ENCODE peak calls at places on chromosomes 3 and 15, in five cellular contexts. R is RWPE1, Q is A549, X is psoas muscle, W is lung. B is an unnamed sample.

GRCh38 chr3:126752303-126753190 is 48.5 kb downstream of the CHCHD6 start:
- DNase-seq in X (peak), W (peak), Q (peak), R (peak), B (peak)

GRCh38 chr3:193496658-193497057 is 58.0 kb downstream of the ATP13A4 start:
- DNase-seq in X (no peak), R (no peak), W (no peak), Q (no peak), B (no peak)

GRCh38 chr3:125647318-125648014 is 52.2 kb upstream of the OSBPL11 start:
- DNase-seq in R (peak), X (no peak), W (peak), Q (no peak), B (no peak)

GRCh38 chr15:29533667-29534066 is 264.0 kb upstream of the NSMCE3 start:
- DNase-seq in W (no peak), R (no peak), Q (no peak), X (no peak), B (peak)

GRCh38 chr3:161104561-161105551 is at the start of gene B3GALNT1:
- DNase-seq in Q (peak), R (peak), X (peak), W (peak), B (peak)

GRCh38 chr3:71201939-71202338 is 381.6 kb downstream of the FOXP1 start:
- DNase-seq in X (peak), Q (no peak), R (no peak), W (peak), B (no peak)

GRCh38 chr3:142931222-142931621 is 32.3 kb downstream of the PAQR9 start:
- DNase-seq in X (no peak), Q (peak), W (no peak), R (no peak), B (peak)

GRCh38 chr3:53219897-53220483 is 35.8 kb downstream of the TKT start:
- DNase-seq in W (peak), Q (peak), X (peak), R (peak), B (peak)

GRCh38 chr3:129732200-129732876 is 125.9 kb upstream of the PLXND1 start:
- DNase-seq in R (no peak), X (no peak), W (no peak), Q (no peak), B (no peak)

GRCh38 chr3:152430223-152431002 is 161.7 kb downstream of the MBNL1 start:
- DNase-seq in X (no peak), R (no peak), W (no peak), Q (no peak), B (no peak)

GRCh38 chr3:100525753-100526612 is 33.6 kb downstream of the TMEM45A start:
- DNase-seq in X (peak), W (no peak), Q (peak), R (peak), B (peak)

GRCh38 chr3:138051946-138052802 is 42.2 kb downstream of the CLDN18 start:
- DNase-seq in X (no peak), W (peak), Q (peak), R (peak), B (peak)

GRCh38 chr15:83206971-83207621 is 527 bp downstream of the HDGFL3 start:
- DNase-seq in W (no peak), R (peak), X (peak), Q (peak), B (peak)

GRCh38 chr15:85755471-85755870 is 39.3 kb downstream of the KLHL25 start:
- DNase-seq in R (no peak), Q (no peak), W (no peak), X (no peak), B (no peak)

GRCh38 chr3:365268-365667 is 168.7 kb downstream of the CHL1 start:
- DNase-seq in X (no peak), Q (peak), R (no peak), W (no peak), B (no peak)

GRCh38 chr15:57150066-57150865 is 226.0 kb upstream of the CGNL1 start:
- DNase-seq in W (no peak), R (no peak), Q (no peak), X (no peak), B (no peak)

GRCh38 chr3:110568246-110568645 is 503.4 kb upstream of the NECTIN3 start:
- DNase-seq in Q (peak), R (peak), W (no peak), X (no peak), B (no peak)

GRCh38 chr15:56732135-56732880 is 1.0 kb downstream of the ZNF280D start:
- DNase-seq in X (no peak), W (no peak), Q (peak), R (peak), B (no peak)

GRCh38 chr3:141402476-141403171 is 34.3 kb downstream of the ZBTB38 start:
- DNase-seq in W (peak), X (peak), Q (peak), R (peak), B (peak)

GRCh38 chr3:119600732-119601131 is 3.0 kb downstream of the PLA1A start:
- DNase-seq in W (no peak), X (peak), R (no peak), Q (peak), B (no peak)

GRCh38 chr3:76930712-76931111 is 109.2 kb upstream of the ROBO2 start:
- DNase-seq in W (no peak), X (no peak), R (no peak), Q (no peak), B (no peak)

GRCh38 chr15:26087395-26087794 is 224.3 kb upstream of the ATP10A start:
- DNase-seq in Q (no peak), W (no peak), X (no peak), R (peak), B (no peak)

GRCh38 chr15:26082069-26082832 is 219.1 kb upstream of the ATP10A start:
- DNase-seq in Q (peak), X (peak), R (peak), W (peak), B (peak)

GRCh38 chr15:26081758-26082068 is 218.6 kb upstream of the ATP10A start:
- DNase-seq in Q (no peak), X (no peak), W (no peak), R (no peak), B (no peak)

GRCh38 chr15:26083457-26084350 is 220.6 kb upstream of the ATP10A start:
- DNase-seq in Q (no peak), R (no peak), W (no peak), X (no peak), B (peak)

GRCh38 chr15:26082833-26083174 is 219.7 kb upstream of the ATP10A start:
- DNase-seq in Q (no peak), X (no peak), R (no peak), W (no peak), B (no peak)
- H3K27ac ChIP-seq in Q (peak), X (peak), R (peak), W (peak), B (peak)

DNA sequence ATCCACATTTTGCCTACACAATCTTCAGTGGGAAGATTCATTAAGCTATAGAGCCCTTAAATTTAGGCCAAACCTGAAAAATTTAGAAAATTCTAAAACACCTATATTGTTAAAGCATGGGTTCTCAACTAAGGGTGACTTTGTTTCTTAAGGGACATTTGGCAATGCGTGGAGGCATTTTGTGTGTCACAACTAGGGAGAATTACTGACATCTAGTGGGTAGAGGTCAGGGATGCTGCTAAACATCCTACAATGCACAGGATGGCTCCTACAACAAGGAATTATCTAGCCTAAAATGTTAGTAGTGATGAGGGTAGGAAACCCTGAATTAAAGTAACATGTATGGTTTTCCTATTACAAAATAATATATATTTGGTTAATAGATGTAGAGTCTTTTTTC is 55.8 kb downstream of the TBC1D5 start:
- DNase-seq in R (no peak), X (no peak), Q (peak), W (no peak), B (peak)
- TF ChIP-seq CTCF in R (no peak), X (no peak), Q (peak), W (no peak), B (peak)

DNA sequence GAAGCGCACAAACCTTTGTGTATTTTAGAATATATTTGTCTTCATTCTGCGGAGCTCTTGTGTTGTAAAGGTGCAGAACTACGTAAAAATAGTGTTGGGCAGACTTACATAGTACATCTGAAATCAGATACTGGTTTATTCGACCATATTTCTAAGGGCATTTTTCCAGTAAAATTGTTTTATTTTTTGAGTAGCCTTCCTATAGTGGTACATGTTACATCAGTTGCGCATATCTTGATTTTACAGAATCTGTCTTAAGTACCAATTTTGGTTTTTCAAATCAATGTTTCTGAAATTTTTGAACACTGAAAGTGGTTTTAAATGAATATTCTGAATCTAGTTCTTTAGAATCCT is 15.7 kb upstream of the CHD2 start:
- DNase-seq in Q (no peak), R (no peak), W (no peak), X (no peak), B (no peak)
- H3K27ac ChIP-seq in Q (peak), R (no peak), W (no peak), X (peak), B (peak)

GRCh38 chr15:23663232-23663631 is 15.6 kb upstream of the MAGEL2 start:
- DNase-seq in W (no peak), X (no peak), Q (no peak), R (no peak), B (no peak)
- TF ChIP-seq CTCF in W (no peak), X (no peak), Q (no peak), R (no peak), B (no peak)

GRCh38 chr15:22949074-22949547 is 31.1 kb downstream of the CYFIP1 start:
- DNase-seq in Q (no peak), W (no peak), R (no peak), X (peak), B (peak)
- H3K27ac ChIP-seq in Q (no peak), W (peak), R (peak), X (peak), B (no peak)

DNA sequence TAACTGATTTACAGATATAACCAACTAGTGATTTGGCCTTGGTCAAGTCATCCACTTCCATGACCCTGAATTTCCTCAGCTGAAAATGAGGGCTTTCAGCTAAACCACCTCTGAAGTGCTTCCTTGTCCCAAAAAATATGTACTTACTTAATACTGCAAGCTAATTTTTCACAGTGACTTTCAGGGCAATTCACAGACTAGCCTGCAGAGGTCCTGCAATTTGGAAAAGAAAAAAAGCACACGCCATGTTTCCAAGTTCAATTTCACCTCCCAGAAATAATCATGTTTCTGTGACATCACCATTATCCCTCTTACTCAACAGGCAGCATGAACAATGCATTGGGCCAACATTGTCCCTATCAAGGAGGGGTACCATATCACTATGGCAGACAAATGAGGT is 218.2 kb downstream of the SHOX2 start:
- DNase-seq in X (no peak), R (no peak), Q (no peak), W (no peak), B (no peak)
- TF ChIP-seq CTCF in X (no peak), R (no peak), Q (no peak), W (no peak), B (no peak)